ENCODE peak calls at places on chromosomes 4 and X, in six cellular contexts. One of them, this sample, is unnamed. For H3K4me1, the result is how much of the 10 kb centered on the place peaks cover.

GRCh38 chrX:43881410-43882293 is 598 bp downstream of the MAOB start:
- DNase-seq in A549: no peak
- DNase-seq in IMR-90: no peak
- DNase-seq in HepG2: peak
- DNase-seq in K562: no peak
- DNase-seq in GM12878: no peak
- DNase-seq in this sample: peak

GRCh38 chrX:139126493-139126892 is 404.0 kb upstream of the F9 start:
- DNase-seq in GM12878: no peak
- DNase-seq in A549: no peak
- DNase-seq in HepG2: peak
- DNase-seq in K562: peak
- DNase-seq in IMR-90: no peak
- DNase-seq in this sample: peak

GRCh38 chr4:184384056-184384809 is 90.1 kb downstream of the IRF2 start:
- DNase-seq in IMR-90: peak
- DNase-seq in GM12878: peak
- DNase-seq in HepG2: peak
- DNase-seq in K562: no peak
- DNase-seq in A549: no peak
- DNase-seq in this sample: no peak

GRCh38 chr4:120406960-120407359 is 340.3 kb upstream of the MAD2L1 start:
- DNase-seq in K562: no peak
- DNase-seq in GM12878: no peak
- DNase-seq in A549: no peak
- DNase-seq in IMR-90: no peak
- DNase-seq in HepG2: no peak
- DNase-seq in this sample: no peak

GRCh38 chrX:51860679-51861078 is 32.7 kb upstream of the MAGED1 start:
- DNase-seq in A549: no peak
- DNase-seq in GM12878: no peak
- DNase-seq in HepG2: peak
- DNase-seq in K562: peak
- DNase-seq in IMR-90: peak
- DNase-seq in this sample: peak

GRCh38 chrX:40068048-40068447 is 29.7 kb downstream of the BCOR start:
- DNase-seq in HepG2: no peak
- DNase-seq in GM12878: no peak
- DNase-seq in IMR-90: no peak
- DNase-seq in A549: no peak
- DNase-seq in K562: no peak
- DNase-seq in this sample: no peak

GRCh38 chrX:2371026-2371778 is 129.6 kb downstream of the DHRSX start:
- DNase-seq in A549: no peak
- DNase-seq in HepG2: no peak
- DNase-seq in GM12878: no peak
- DNase-seq in IMR-90: no peak
- DNase-seq in K562: peak
- DNase-seq in this sample: no peak

GRCh38 chr4:71553605-71554004 is 214.8 kb downstream of the SLC4A4 start:
- DNase-seq in GM12878: no peak
- DNase-seq in K562: peak
- DNase-seq in IMR-90: peak
- DNase-seq in HepG2: no peak
- DNase-seq in A549: no peak
- DNase-seq in this sample: peak

GRCh38 chrX:10634681-10635161 is 14.3 kb upstream of the MID1 start:
- DNase-seq in HepG2: no peak
- DNase-seq in GM12878: no peak
- DNase-seq in A549: peak
- DNase-seq in IMR-90: peak
- DNase-seq in K562: no peak
- DNase-seq in this sample: no peak

GRCh38 chr4:7868892-7869471 is 70.7 kb downstream of the AFAP1 start:
- DNase-seq in A549: no peak
- DNase-seq in HepG2: no peak
- DNase-seq in IMR-90: no peak
- DNase-seq in GM12878: no peak
- DNase-seq in K562: no peak
- DNase-seq in this sample: no peak

DNA sequence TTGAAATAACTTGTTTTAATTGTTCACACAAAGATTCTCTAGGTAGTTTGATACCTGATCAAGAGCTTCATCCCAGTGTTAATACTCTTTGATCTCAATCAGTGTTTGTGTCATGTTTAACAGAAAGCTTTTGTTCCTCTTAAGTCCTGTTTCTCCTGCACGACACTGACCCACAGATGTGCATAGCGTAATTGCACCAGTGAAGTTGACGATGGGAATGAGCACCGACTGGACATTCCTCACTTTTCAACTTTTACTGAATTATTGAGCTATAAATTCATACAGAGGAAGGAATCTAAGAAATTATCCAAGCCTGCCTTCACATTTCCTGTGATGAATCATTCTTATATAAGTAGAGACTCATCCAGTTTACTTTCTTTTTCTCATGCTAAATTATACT is 878.7 kb upstream of the TENM3 start:
- DNase-seq in A549: no peak
- DNase-seq in HepG2: no peak
- DNase-seq in IMR-90: peak
- DNase-seq in GM12878: no peak
- DNase-seq in K562: no peak
- DNase-seq in this sample: no peak
- TF ChIP-seq SMC3 in A549: no peak
- TF ChIP-seq SMC3 in HepG2: no peak
- TF ChIP-seq SMC3 in IMR-90: no peak
- TF ChIP-seq SMC3 in GM12878: no peak
- TF ChIP-seq SMC3 in K562: no peak
- TF ChIP-seq SMC3 in this sample: no peak

GRCh38 chrX:129781134-129782014 is 1.6 kb downstream of the SASH3 start:
- DNase-seq in K562: no peak
- DNase-seq in IMR-90: no peak
- DNase-seq in HepG2: no peak
- DNase-seq in GM12878: peak
- DNase-seq in A549: no peak
- DNase-seq in this sample: no peak
- H3K4me1 ChIP-seq in K562: under half
- H3K4me1 ChIP-seq in IMR-90: under half
- H3K4me1 ChIP-seq in HepG2: under half
- H3K4me1 ChIP-seq in GM12878: half or more
- H3K4me1 ChIP-seq in A549: under half
- H3K4me1 ChIP-seq in this sample: under half

GRCh38 chr4:148200960-148201359 is 241.3 kb downstream of the NR3C2 start:
- DNase-seq in A549: no peak
- DNase-seq in HepG2: no peak
- DNase-seq in K562: no peak
- DNase-seq in IMR-90: peak
- DNase-seq in GM12878: no peak
- DNase-seq in this sample: no peak
- TF ChIP-seq SMC3 in A549: no peak
- TF ChIP-seq SMC3 in HepG2: no peak
- TF ChIP-seq SMC3 in K562: no peak
- TF ChIP-seq SMC3 in IMR-90: no peak
- TF ChIP-seq SMC3 in GM12878: no peak
- TF ChIP-seq SMC3 in this sample: no peak

GRCh38 chrX:154731203-154731602 is 19.7 kb downstream of the GAB3 start:
- DNase-seq in GM12878: no peak
- DNase-seq in K562: no peak
- DNase-seq in A549: no peak
- DNase-seq in IMR-90: no peak
- DNase-seq in HepG2: no peak
- DNase-seq in this sample: no peak

GRCh38 chrX:154729439-154729838 is 21.4 kb downstream of the GAB3 start:
- DNase-seq in A549: no peak
- DNase-seq in GM12878: no peak
- DNase-seq in K562: no peak
- DNase-seq in HepG2: no peak
- DNase-seq in IMR-90: no peak
- DNase-seq in this sample: no peak

GRCh38 chrX:154728791-154729190 is 22.1 kb downstream of the GAB3 start:
- DNase-seq in A549: no peak
- DNase-seq in GM12878: no peak
- DNase-seq in K562: no peak
- DNase-seq in IMR-90: no peak
- DNase-seq in HepG2: no peak
- DNase-seq in this sample: no peak

GRCh38 chrX:154731881-154732280 is 19.0 kb downstream of the GAB3 start:
- DNase-seq in A549: no peak
- DNase-seq in GM12878: no peak
- DNase-seq in K562: no peak
- DNase-seq in IMR-90: peak
- DNase-seq in HepG2: no peak
- DNase-seq in this sample: no peak

GRCh38 chrX:154730271-154730883 is 20.5 kb downstream of the GAB3 start:
- DNase-seq in A549: no peak
- DNase-seq in IMR-90: peak
- DNase-seq in K562: peak
- DNase-seq in GM12878: no peak
- DNase-seq in HepG2: no peak
- DNase-seq in this sample: no peak
- H3K4me1 ChIP-seq in A549: half or more
- H3K4me1 ChIP-seq in IMR-90: under half
- H3K4me1 ChIP-seq in K562: under half
- H3K4me1 ChIP-seq in GM12878: under half
- H3K4me1 ChIP-seq in HepG2: under half
- H3K4me1 ChIP-seq in this sample: under half

GRCh38 chr4:114921790-114922581 is 191.4 kb downstream of the NDST4 start:
- DNase-seq in GM12878: no peak
- DNase-seq in IMR-90: no peak
- DNase-seq in A549: no peak
- DNase-seq in K562: no peak
- DNase-seq in HepG2: peak
- DNase-seq in this sample: no peak
- TF ChIP-seq SMC3 in GM12878: no peak
- TF ChIP-seq SMC3 in IMR-90: no peak
- TF ChIP-seq SMC3 in A549: no peak
- TF ChIP-seq SMC3 in K562: no peak
- TF ChIP-seq SMC3 in HepG2: no peak
- TF ChIP-seq SMC3 in this sample: no peak

DNA sequence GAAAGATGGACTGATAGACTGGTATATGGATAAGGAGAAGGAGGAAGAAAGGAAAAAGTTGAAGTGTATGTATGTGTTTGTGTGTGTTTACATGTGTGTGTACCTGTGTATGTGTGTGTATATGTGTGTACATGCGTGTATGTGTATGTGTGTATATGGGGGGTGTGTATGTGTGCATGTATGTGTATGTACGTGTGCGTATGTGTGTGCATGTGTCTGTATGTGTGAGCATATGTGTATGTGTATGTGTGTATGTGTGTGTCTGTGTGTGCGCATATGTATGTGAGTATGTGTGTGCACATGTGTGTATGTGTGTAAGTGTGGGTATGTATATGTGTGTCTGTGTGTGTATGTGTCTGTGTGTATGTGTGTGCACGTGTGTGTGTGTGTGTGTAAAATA is 101.5 kb upstream of the KLHL13 start:
- DNase-seq in GM12878: no peak
- DNase-seq in HepG2: no peak
- DNase-seq in IMR-90: no peak
- DNase-seq in K562: no peak
- DNase-seq in A549: no peak
- DNase-seq in this sample: no peak
- H3K4me1 ChIP-seq in GM12878: under half
- H3K4me1 ChIP-seq in HepG2: under half
- H3K4me1 ChIP-seq in IMR-90: under half
- H3K4me1 ChIP-seq in K562: under half
- H3K4me1 ChIP-seq in A549: under half
- H3K4me1 ChIP-seq in this sample: under half

DNA sequence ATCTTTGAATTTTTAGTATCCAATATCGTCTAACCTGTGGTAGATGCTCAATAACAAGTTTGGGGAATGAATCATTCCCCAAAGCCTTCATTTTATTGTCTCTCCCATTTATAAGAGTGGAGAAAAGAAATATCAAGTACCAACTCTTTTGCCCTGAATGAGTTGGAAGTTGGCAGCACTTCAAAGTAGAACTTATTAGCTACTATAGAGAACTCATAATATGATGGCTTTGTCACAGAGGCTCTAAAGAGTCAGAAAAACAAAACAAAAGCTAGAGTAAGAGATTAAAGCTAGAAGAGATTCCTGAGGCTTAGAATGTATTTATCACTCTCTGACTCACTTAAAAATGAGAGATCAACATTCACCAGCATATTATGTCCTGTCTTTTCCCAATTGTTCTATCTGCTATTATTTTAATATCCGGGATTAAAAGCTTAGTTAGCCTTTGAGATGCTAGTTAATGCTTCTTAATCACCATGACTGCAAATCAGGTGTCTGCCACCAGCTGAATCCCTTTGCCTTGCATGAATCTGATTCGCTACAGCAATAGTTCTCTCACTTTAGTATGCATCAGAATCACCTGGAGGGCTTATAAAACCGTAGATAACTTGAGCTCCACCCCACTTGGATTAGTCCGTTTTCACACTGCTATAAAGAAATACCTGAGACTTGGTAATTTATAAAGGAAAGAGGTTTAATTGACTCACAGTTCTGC is 77.9 kb downstream of the PALLD start:
- DNase-seq in HepG2: no peak
- DNase-seq in A549: no peak
- DNase-seq in IMR-90: peak
- DNase-seq in GM12878: no peak
- DNase-seq in K562: no peak
- DNase-seq in this sample: no peak
- TF ChIP-seq SMC3 in HepG2: no peak
- TF ChIP-seq SMC3 in A549: no peak
- TF ChIP-seq SMC3 in IMR-90: no peak
- TF ChIP-seq SMC3 in GM12878: no peak
- TF ChIP-seq SMC3 in K562: no peak
- TF ChIP-seq SMC3 in this sample: no peak

DNA sequence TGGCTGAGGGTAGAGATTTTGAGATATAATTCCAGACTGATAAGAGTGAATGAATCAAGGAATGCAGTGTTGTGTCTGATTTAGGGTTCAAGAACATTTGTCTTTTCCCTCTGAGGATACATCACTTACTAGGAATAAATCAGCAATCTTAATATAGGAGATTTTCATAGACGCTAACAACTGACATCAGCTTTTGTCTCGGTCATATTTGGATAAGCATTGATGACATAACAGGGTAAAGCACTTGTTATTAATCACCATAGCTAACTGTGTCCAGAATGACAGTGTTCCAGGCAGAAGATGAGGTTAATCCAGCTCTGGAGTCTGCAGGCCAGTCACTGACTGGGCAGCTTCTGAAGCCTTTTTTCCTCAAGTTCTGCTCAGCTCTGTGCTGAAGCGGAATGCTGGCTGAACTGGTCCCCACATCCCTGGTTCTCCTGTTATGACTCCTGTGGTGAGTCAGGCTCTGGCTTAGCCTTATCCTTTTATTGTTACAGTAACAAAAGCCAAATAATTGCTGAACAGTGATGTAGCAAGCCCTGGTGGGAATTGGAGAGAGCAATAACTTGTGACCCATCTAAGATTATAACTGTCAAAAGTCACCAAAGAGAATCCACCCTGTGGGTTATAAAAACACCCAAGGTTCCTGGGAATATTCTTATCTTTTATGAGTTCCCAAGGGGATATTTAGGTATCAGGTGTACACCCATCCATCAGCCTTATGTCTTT is 41.8 kb downstream of the FNIP2 start:
- DNase-seq in K562: no peak
- DNase-seq in IMR-90: peak
- DNase-seq in A549: no peak
- DNase-seq in GM12878: no peak
- DNase-seq in HepG2: no peak
- DNase-seq in this sample: no peak
- H3K4me1 ChIP-seq in K562: under half
- H3K4me1 ChIP-seq in IMR-90: under half
- H3K4me1 ChIP-seq in A549: under half
- H3K4me1 ChIP-seq in GM12878: under half
- H3K4me1 ChIP-seq in HepG2: half or more
- H3K4me1 ChIP-seq in this sample: under half

GRCh38 chrX:17242470-17242869 is 132.5 kb upstream of the NHS start:
- DNase-seq in K562: peak
- DNase-seq in A549: no peak
- DNase-seq in IMR-90: peak
- DNase-seq in GM12878: no peak
- DNase-seq in HepG2: peak
- DNase-seq in this sample: peak
- TF ChIP-seq SMC3 in K562: no peak
- TF ChIP-seq SMC3 in A549: peak
- TF ChIP-seq SMC3 in IMR-90: peak
- TF ChIP-seq SMC3 in GM12878: peak
- TF ChIP-seq SMC3 in HepG2: peak
- TF ChIP-seq SMC3 in this sample: peak